ENCODE peak calls at places on chromosomes 5 and 9, in four cellular contexts. One of them, this sample, is unnamed.

GRCh38 chr9:108083160-108083559 is 593.6 kb upstream of the KLF4 start:
- DNase-seq in lung: no peak
- DNase-seq in colonic mucosa: no peak
- DNase-seq in iPS DF 6.9: no peak
- DNase-seq in this sample: no peak

GRCh38 chr5:526456-527088 is 2.3 kb upstream of the SLC9A3 start:
- DNase-seq in lung: no peak
- DNase-seq in colonic mucosa: no peak
- DNase-seq in iPS DF 6.9: no peak
- DNase-seq in this sample: no peak

GRCh38 chr9:114153761-114154596 is 1.4 kb upstream of the COL27A1 start:
- DNase-seq in lung: no peak
- DNase-seq in colonic mucosa: no peak
- DNase-seq in iPS DF 6.9: peak; percentile 25
- DNase-seq in this sample: no peak

GRCh38 chr5:85049020-85049419 is 664.3 kb upstream of the EDIL3 start:
- DNase-seq in lung: no peak
- DNase-seq in colonic mucosa: no peak
- DNase-seq in iPS DF 6.9: peak; percentile 22
- DNase-seq in this sample: no peak

GRCh38 chr5:135986891-135987401 is 32.2 kb upstream of the LECT2 start:
- DNase-seq in lung: no peak
- DNase-seq in colonic mucosa: no peak
- DNase-seq in iPS DF 6.9: no peak
- DNase-seq in this sample: no peak

GRCh38 chr5:29758986-29759421 is 1434.5 kb upstream of the CDH6 start:
- DNase-seq in lung: no peak
- DNase-seq in colonic mucosa: no peak
- DNase-seq in iPS DF 6.9: no peak
- DNase-seq in this sample: no peak

GRCh38 chr5:102223542-102224444 is 72.3 kb downstream of the SLCO4C1 start:
- DNase-seq in lung: no peak
- DNase-seq in colonic mucosa: no peak
- DNase-seq in iPS DF 6.9: no peak
- DNase-seq in this sample: no peak

GRCh38 chr5:56910123-56910951 is 941 bp downstream of the SETD9 start:
- DNase-seq in lung: no peak
- DNase-seq in colonic mucosa: peak; percentile 61
- DNase-seq in iPS DF 6.9: no peak
- DNase-seq in this sample: no peak

GRCh38 chr9:70856411-70856810 is 265.0 kb downstream of the TRPM3 start:
- DNase-seq in lung: no peak
- DNase-seq in colonic mucosa: no peak
- DNase-seq in iPS DF 6.9: no peak
- DNase-seq in this sample: no peak

GRCh38 chr9:114430443-114430842 is 42.7 kb upstream of the AKNA start:
- DNase-seq in lung: no peak
- DNase-seq in colonic mucosa: no peak
- DNase-seq in iPS DF 6.9: no peak
- DNase-seq in this sample: no peak

GRCh38 chr9:70813141-70813540 is 308.3 kb downstream of the TRPM3 start:
- DNase-seq in lung: no peak
- DNase-seq in colonic mucosa: no peak
- DNase-seq in iPS DF 6.9: no peak
- DNase-seq in this sample: no peak

GRCh38 chr9:94818196-94818541 is 91.7 kb downstream of the AOPEP start:
- DNase-seq in lung: no peak
- DNase-seq in colonic mucosa: no peak
- DNase-seq in iPS DF 6.9: no peak
- DNase-seq in this sample: no peak

GRCh38 chr9:93677061-93677571 is 100.7 kb downstream of the PHF2 start:
- DNase-seq in lung: no peak
- DNase-seq in colonic mucosa: peak; percentile 13
- DNase-seq in iPS DF 6.9: no peak
- DNase-seq in this sample: no peak

GRCh38 chr9:114823416-114823815 is 17.6 kb upstream of the TNFSF15 start:
- DNase-seq in lung: no peak
- DNase-seq in colonic mucosa: no peak
- DNase-seq in iPS DF 6.9: no peak
- DNase-seq in this sample: no peak

GRCh38 chr9:78542491-78543175 is 245.7 kb downstream of the PSAT1 start:
- DNase-seq in lung: no peak
- DNase-seq in colonic mucosa: no peak
- DNase-seq in iPS DF 6.9: peak; percentile 13
- DNase-seq in this sample: no peak

GRCh38 chr9:89606049-89606481 is 1.3 kb downstream of the GADD45G start:
- DNase-seq in lung: peak; percentile 75
- DNase-seq in colonic mucosa: peak; percentile 81
- DNase-seq in iPS DF 6.9: no peak
- DNase-seq in this sample: no peak

GRCh38 chr5:167570431-167570830 is 721.0 kb upstream of the WWC1 start:
- DNase-seq in lung: no peak
- DNase-seq in colonic mucosa: no peak
- DNase-seq in iPS DF 6.9: no peak
- DNase-seq in this sample: no peak

GRCh38 chr9:122036988-122037387 is 56.1 kb downstream of the TTLL11 start:
- DNase-seq in lung: no peak
- DNase-seq in colonic mucosa: no peak
- DNase-seq in iPS DF 6.9: no peak
- DNase-seq in this sample: no peak

GRCh38 chr5:137649228-137649890 is 86.5 kb downstream of the KLHL3 start:
- DNase-seq in lung: peak; percentile 76
- DNase-seq in colonic mucosa: no peak
- DNase-seq in iPS DF 6.9: no peak
- DNase-seq in this sample: no peak

GRCh38 chr9:101311759-101312420 is 72.9 kb downstream of the BAAT start:
- DNase-seq in lung: no peak
- DNase-seq in colonic mucosa: no peak
- DNase-seq in iPS DF 6.9: peak; percentile 41
- DNase-seq in this sample: no peak

GRCh38 chr9:35272989-35273388 is 111.2 kb downstream of the UNC13B start:
- DNase-seq in lung: no peak
- DNase-seq in colonic mucosa: no peak
- DNase-seq in iPS DF 6.9: no peak
- DNase-seq in this sample: no peak

GRCh38 chr5:1111727-1112289 is at the start of gene SLC12A7:
- DNase-seq in lung: peak; percentile 63
- DNase-seq in colonic mucosa: peak; percentile 83
- DNase-seq in iPS DF 6.9: no peak
- DNase-seq in this sample: peak; percentile 61

GRCh38 chr5:154761062-154761740 is 6.0 kb downstream of the LARP1 start:
- DNase-seq in lung: no peak
- DNase-seq in colonic mucosa: peak; percentile 22
- DNase-seq in iPS DF 6.9: no peak
- DNase-seq in this sample: no peak

GRCh38 chr9:71628247-71628646 is 140.1 kb downstream of the CEMIP2 start:
- DNase-seq in lung: no peak
- DNase-seq in colonic mucosa: no peak
- DNase-seq in iPS DF 6.9: no peak
- DNase-seq in this sample: no peak

GRCh38 chr9:127519301-127520166 is 68.2 kb downstream of the LRSAM1 start:
- DNase-seq in lung: peak; percentile 37
- DNase-seq in colonic mucosa: peak; percentile 15
- DNase-seq in iPS DF 6.9: no peak
- DNase-seq in this sample: peak; percentile 96

GRCh38 chr9:78565481-78565880 is 268.6 kb downstream of the PSAT1 start:
- DNase-seq in lung: no peak
- DNase-seq in colonic mucosa: no peak
- DNase-seq in iPS DF 6.9: no peak
- DNase-seq in this sample: no peak

GRCh38 chr9:93432964-93433363 is 18.5 kb upstream of the FAM120A start:
- DNase-seq in lung: no peak
- DNase-seq in colonic mucosa: no peak
- DNase-seq in iPS DF 6.9: no peak
- DNase-seq in this sample: no peak

GRCh38 chr5:150190987-150191386 is 1.1 kb downstream of the SLC6A7 start:
- DNase-seq in lung: no peak
- DNase-seq in colonic mucosa: no peak
- DNase-seq in iPS DF 6.9: no peak
- DNase-seq in this sample: peak; percentile 10

GRCh38 chr5:142517840-142518239 is 168.1 kb downstream of the FGF1 start:
- DNase-seq in lung: no peak
- DNase-seq in colonic mucosa: no peak
- DNase-seq in iPS DF 6.9: no peak
- DNase-seq in this sample: no peak

GRCh38 chr5:59577485-59577884 is 316.0 kb downstream of the PDE4D start:
- DNase-seq in lung: no peak
- DNase-seq in colonic mucosa: no peak
- DNase-seq in iPS DF 6.9: no peak
- DNase-seq in this sample: no peak

GRCh38 chr5:30324083-30324482 is 869.4 kb upstream of the CDH6 start:
- DNase-seq in lung: no peak
- DNase-seq in colonic mucosa: no peak
- DNase-seq in iPS DF 6.9: no peak
- DNase-seq in this sample: no peak

GRCh38 chr9:93574900-93575705 is 1.3 kb upstream of the PHF2 start:
- DNase-seq in lung: no peak
- DNase-seq in colonic mucosa: no peak
- DNase-seq in iPS DF 6.9: no peak
- DNase-seq in this sample: no peak

GRCh38 chr9:122332083-122332482 is 38.7 kb upstream of the PTGS1 start:
- DNase-seq in lung: no peak
- DNase-seq in colonic mucosa: no peak
- DNase-seq in iPS DF 6.9: no peak
- DNase-seq in this sample: no peak

GRCh38 chr9:114278356-114278755 is 44.5 kb upstream of the ORM1 start:
- DNase-seq in lung: no peak
- DNase-seq in colonic mucosa: no peak
- DNase-seq in iPS DF 6.9: no peak
- DNase-seq in this sample: no peak

GRCh38 chr5:142753114-142753764 is 16.9 kb upstream of the ARHGAP26 start:
- DNase-seq in lung: peak; percentile 33
- DNase-seq in colonic mucosa: no peak
- DNase-seq in iPS DF 6.9: no peak
- DNase-seq in this sample: peak; percentile 77

GRCh38 chr9:14238044-14238443 is 75.9 kb downstream of the NFIB start:
- DNase-seq in lung: no peak
- DNase-seq in colonic mucosa: no peak
- DNase-seq in iPS DF 6.9: no peak
- DNase-seq in this sample: peak; percentile 41

GRCh38 chr9:14243514-14244042 is 70.4 kb downstream of the NFIB start:
- DNase-seq in lung: no peak
- DNase-seq in colonic mucosa: no peak
- DNase-seq in iPS DF 6.9: no peak
- DNase-seq in this sample: no peak

GRCh38 chr9:14240491-14240890 is 73.5 kb downstream of the NFIB start:
- DNase-seq in lung: no peak
- DNase-seq in colonic mucosa: no peak
- DNase-seq in iPS DF 6.9: no peak
- DNase-seq in this sample: no peak

GRCh38 chr9:14236586-14236985 is 77.4 kb downstream of the NFIB start:
- DNase-seq in lung: no peak
- DNase-seq in colonic mucosa: no peak
- DNase-seq in iPS DF 6.9: no peak
- DNase-seq in this sample: no peak

GRCh38 chr9:14238518-14238917 is 75.4 kb downstream of the NFIB start:
- DNase-seq in lung: no peak
- DNase-seq in colonic mucosa: no peak
- DNase-seq in iPS DF 6.9: no peak
- DNase-seq in this sample: peak; percentile 93
- H3K4me1 ChIP-seq in lung: peaks cover 46% of the 10 kb centered on the region
- H3K4me1 ChIP-seq in colonic mucosa: no peaks in the 10 kb centered on the region
- H3K4me1 ChIP-seq in iPS DF 6.9: peaks cover 2% of the 10 kb centered on the region
- H3K4me1 ChIP-seq in this sample: peaks cover 49% of the 10 kb centered on the region

GRCh38 chr5:171323007-171323406 is 14.0 kb downstream of the TLX3 start:
- DNase-seq in lung: no peak
- DNase-seq in colonic mucosa: no peak
- DNase-seq in iPS DF 6.9: no peak
- DNase-seq in this sample: no peak
- H3K4me1 ChIP-seq in lung: no peaks in the 10 kb centered on the region
- H3K4me1 ChIP-seq in colonic mucosa: no peaks in the 10 kb centered on the region
- H3K4me1 ChIP-seq in iPS DF 6.9: peaks cover 4% of the 10 kb centered on the region
- H3K4me1 ChIP-seq in this sample: peaks cover 6% of the 10 kb centered on the region

DNA sequence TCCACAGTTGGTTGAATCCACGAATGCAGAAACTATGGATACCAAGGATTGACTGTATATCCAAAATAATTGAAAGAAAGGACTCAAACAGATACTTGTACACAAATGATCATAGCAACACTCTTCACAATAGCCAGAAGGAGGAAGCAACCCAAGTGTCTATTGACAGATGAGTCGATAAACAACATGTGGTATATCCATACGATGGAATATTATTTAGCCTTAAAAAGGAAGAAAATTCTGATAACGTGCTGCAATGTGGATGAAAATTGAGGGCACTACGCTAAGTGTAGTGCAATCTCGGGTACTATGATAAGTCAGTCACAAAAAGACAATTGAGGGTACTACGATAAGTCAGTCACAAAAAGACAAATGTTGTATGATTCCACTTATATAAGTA is 83.6 kb upstream of the CPEB4 start:
- DNase-seq in lung: no peak
- DNase-seq in colonic mucosa: no peak
- DNase-seq in iPS DF 6.9: no peak
- DNase-seq in this sample: no peak
- H3K4me1 ChIP-seq in lung: no peaks in the 10 kb centered on the region
- H3K4me1 ChIP-seq in colonic mucosa: no peaks in the 10 kb centered on the region
- H3K4me1 ChIP-seq in iPS DF 6.9: no peaks in the 10 kb centered on the region
- H3K4me1 ChIP-seq in this sample: peaks cover 19% of the 10 kb centered on the region

GRCh38 chr5:140574165-140574564 is 9.5 kb downstream of the SLC35A4 start:
- DNase-seq in lung: no peak
- DNase-seq in colonic mucosa: no peak
- DNase-seq in iPS DF 6.9: no peak
- DNase-seq in this sample: no peak
- H3K4me1 ChIP-seq in lung: no peaks in the 10 kb centered on the region
- H3K4me1 ChIP-seq in colonic mucosa: no peaks in the 10 kb centered on the region
- H3K4me1 ChIP-seq in iPS DF 6.9: no peaks in the 10 kb centered on the region
- H3K4me1 ChIP-seq in this sample: peaks cover 12% of the 10 kb centered on the region

GRCh38 chr5:148910686-148911361 is 84.4 kb downstream of the ADRB2 start:
- DNase-seq in lung: peak; percentile 58
- DNase-seq in colonic mucosa: peak; percentile 61
- DNase-seq in iPS DF 6.9: no peak
- DNase-seq in this sample: peak; percentile 93

GRCh38 chr5:148911386-148911785 is 85.0 kb downstream of the ADRB2 start:
- DNase-seq in lung: no peak
- DNase-seq in colonic mucosa: no peak
- DNase-seq in iPS DF 6.9: no peak
- DNase-seq in this sample: no peak

GRCh38 chr5:148910216-148910615 is 83.8 kb downstream of the ADRB2 start:
- DNase-seq in lung: no peak
- DNase-seq in colonic mucosa: no peak
- DNase-seq in iPS DF 6.9: no peak
- DNase-seq in this sample: no peak

GRCh38 chr5:148909001-148909400 is 82.6 kb downstream of the ADRB2 start:
- DNase-seq in lung: no peak
- DNase-seq in colonic mucosa: no peak
- DNase-seq in iPS DF 6.9: no peak
- DNase-seq in this sample: no peak

GRCh38 chr5:148909766-148910165 is 83.4 kb downstream of the ADRB2 start:
- DNase-seq in lung: no peak
- DNase-seq in colonic mucosa: peak; percentile 58
- DNase-seq in iPS DF 6.9: no peak
- DNase-seq in this sample: peak; percentile 81
- H3K4me1 ChIP-seq in lung: no peaks in the 10 kb centered on the region
- H3K4me1 ChIP-seq in colonic mucosa: no peaks in the 10 kb centered on the region
- H3K4me1 ChIP-seq in iPS DF 6.9: peaks cover 2% of the 10 kb centered on the region
- H3K4me1 ChIP-seq in this sample: peaks cover 69% of the 10 kb centered on the region

GRCh38 chr5:10590226-10591047 is 26.6 kb downstream of the ANKRD33B start:
- DNase-seq in lung: no peak
- DNase-seq in colonic mucosa: no peak
- DNase-seq in iPS DF 6.9: peak; percentile 55
- DNase-seq in this sample: peak; percentile 75
- H3K4me1 ChIP-seq in lung: peaks cover 14% of the 10 kb centered on the region
- H3K4me1 ChIP-seq in colonic mucosa: no peaks in the 10 kb centered on the region
- H3K4me1 ChIP-seq in iPS DF 6.9: no peaks in the 10 kb centered on the region
- H3K4me1 ChIP-seq in this sample: peaks cover 31% of the 10 kb centered on the region

This sample was measured in PC-9.